ENCODE peak calls at places on chromosomes 2 and 18, in eight cellular contexts. L, T, M, Y, V, R, D and I are unnamed samples.
A peak's percentile ranks its signal among the peaks of the same experiment; 100 is the strongest.

GRCh38 chr2:175414872-175415487 is 233.5 kb upstream of the ATP5MC3 start:
- DNase-seq in T (peak; percentile 72), R (no peak), V (peak; percentile 42), Y (peak; percentile 74), L (peak; percentile 70), M (no peak), D (peak; percentile 70), I (peak; percentile 44)

GRCh38 chr18:67599277-67599676 is 82.8 kb upstream of the DSEL start:
- DNase-seq in D (no peak), R (no peak), T (no peak), L (no peak), M (no peak), Y (peak; percentile 59), V (no peak), I (no peak)

GRCh38 chr2:159939946-159940345 is 122.5 kb downstream of the PLA2R1 start:
- DNase-seq in R (no peak), Y (peak; percentile 28), T (no peak), V (no peak), M (no peak), L (no peak), D (no peak), I (no peak)

GRCh38 chr2:70535573-70535972 is 18.1 kb downstream of the TGFA start:
- DNase-seq in D (no peak), M (no peak), L (no peak), T (no peak), V (no peak), Y (no peak), R (no peak), I (no peak)

GRCh38 chr18:48468151-48468550 is 59.0 kb upstream of the ZBTB7C start:
- DNase-seq in V (no peak), R (no peak), Y (no peak), M (no peak), T (no peak), D (no peak), L (peak; percentile 50), I (no peak)

GRCh38 chr2:86254576-86255538 is 55.6 kb downstream of the MRPL35 start:
- DNase-seq in V (no peak), Y (no peak), L (no peak), R (no peak), D (peak; percentile 59), M (no peak), T (no peak), I (no peak)

GRCh38 chr2:43840961-43841360 is 2.2 kb downstream of the ABCG8 start:
- DNase-seq in R (no peak), V (no peak), Y (no peak), M (no peak), T (no peak), L (no peak), D (no peak), I (no peak)

GRCh38 chr2:196801986-196802385 is 2.5 kb upstream of the GTF3C3 start:
- DNase-seq in M (no peak), D (no peak), Y (peak; percentile 5), R (no peak), V (no peak), T (no peak), L (no peak), I (no peak)

GRCh38 chr2:148552675-148553331 is 91.7 kb upstream of the EPC2 start:
- DNase-seq in D (no peak), R (no peak), Y (no peak), T (no peak), M (no peak), L (no peak), V (no peak), I (no peak)

GRCh38 chr2:19362094-19362649 is 3.7 kb upstream of the OSR1 start:
- DNase-seq in Y (peak; percentile 40), L (no peak), T (no peak), M (no peak), V (no peak), R (no peak), D (no peak), I (no peak)

GRCh38 chr2:107303964-107304363 is 418.0 kb upstream of the ST6GAL2 start:
- DNase-seq in T (no peak), Y (peak; percentile 54), D (no peak), M (no peak), L (no peak), R (no peak), V (no peak), I (no peak)

GRCh38 chr2:216663846-216664245 is 30.6 kb downstream of the IGFBP2 start:
- DNase-seq in T (no peak), V (no peak), L (no peak), D (no peak), M (no peak), Y (no peak), R (no peak), I (no peak)

GRCh38 chr2:191020742-191021381 is 6.9 kb upstream of the STAT1 start:
- DNase-seq in L (peak; percentile 79), M (no peak), R (no peak), T (no peak), Y (peak; percentile 94), V (no peak), D (peak; percentile 27), I (no peak)

GRCh38 chr2:37585982-37586621 is 85.3 kb downstream of the CDC42EP3 start:
- DNase-seq in T (no peak), L (no peak), D (peak; percentile 37), R (peak; percentile 52), V (no peak), M (peak; percentile 20), Y (peak; percentile 97), I (no peak)

DNA sequence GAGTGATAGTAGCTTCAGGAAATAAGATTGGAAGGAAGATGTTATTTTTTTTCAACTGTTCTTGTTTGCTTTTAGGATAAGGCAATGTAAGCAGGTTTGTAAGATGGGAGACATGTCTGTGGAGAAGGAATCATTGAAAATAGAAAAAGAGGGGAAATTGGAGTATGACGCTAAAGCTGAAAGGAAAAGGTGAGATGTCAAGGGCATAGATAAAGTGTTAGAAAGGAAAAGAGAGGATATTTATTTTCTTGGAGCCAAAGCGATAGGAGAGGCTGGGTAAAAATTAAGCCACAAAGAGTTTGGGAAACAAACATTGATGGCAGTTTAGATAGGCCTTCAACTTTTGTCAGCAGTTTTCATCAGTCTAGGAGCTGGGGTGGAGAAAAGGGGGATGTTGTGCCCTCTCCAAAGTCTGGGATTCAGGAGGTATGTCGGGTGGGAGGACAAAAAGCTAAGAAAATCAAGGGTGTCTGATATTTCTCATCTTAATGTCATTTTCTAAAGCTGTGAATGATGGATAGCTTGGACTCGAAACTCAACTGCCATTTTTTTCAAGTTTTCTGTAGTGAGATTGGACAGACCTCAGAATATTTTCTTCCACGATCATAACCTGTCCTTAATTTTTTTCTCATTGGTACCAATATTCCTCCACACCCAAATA is 63.3 kb downstream of the MAPRE2 start:
- DNase-seq in V (no peak), Y (no peak), R (no peak), D (no peak), M (no peak), L (no peak), T (no peak), I (no peak)
- TF ChIP-seq CTCF in V (no peak), Y (no peak), R (no peak), D (no peak), M (no peak), L (no peak), T (no peak), I (no peak)

GRCh38 chr2:128734521-128735295 is 416.0 kb upstream of the HS6ST1 start:
- DNase-seq in Y (peak; percentile 82), D (no peak), M (no peak), T (no peak), L (peak; percentile 59), R (no peak), V (no peak), I (peak; percentile 48)
- TF ChIP-seq CTCF in Y (no peak), D (no peak), M (no peak), T (no peak), L (no peak), R (no peak), V (no peak), I (no peak)

GRCh38 chr2:240259201-240259923 is 118.9 kb upstream of the OTOS start:
- DNase-seq in D (peak; percentile 86), M (peak; percentile 76), L (peak; percentile 76), Y (no peak), V (no peak), R (no peak), T (no peak), I (no peak)
- TF ChIP-seq CTCF in D (peak; percentile 9), M (no peak), L (peak; percentile 34), Y (no peak), V (no peak), R (no peak), T (no peak), I (no peak)

DNA sequence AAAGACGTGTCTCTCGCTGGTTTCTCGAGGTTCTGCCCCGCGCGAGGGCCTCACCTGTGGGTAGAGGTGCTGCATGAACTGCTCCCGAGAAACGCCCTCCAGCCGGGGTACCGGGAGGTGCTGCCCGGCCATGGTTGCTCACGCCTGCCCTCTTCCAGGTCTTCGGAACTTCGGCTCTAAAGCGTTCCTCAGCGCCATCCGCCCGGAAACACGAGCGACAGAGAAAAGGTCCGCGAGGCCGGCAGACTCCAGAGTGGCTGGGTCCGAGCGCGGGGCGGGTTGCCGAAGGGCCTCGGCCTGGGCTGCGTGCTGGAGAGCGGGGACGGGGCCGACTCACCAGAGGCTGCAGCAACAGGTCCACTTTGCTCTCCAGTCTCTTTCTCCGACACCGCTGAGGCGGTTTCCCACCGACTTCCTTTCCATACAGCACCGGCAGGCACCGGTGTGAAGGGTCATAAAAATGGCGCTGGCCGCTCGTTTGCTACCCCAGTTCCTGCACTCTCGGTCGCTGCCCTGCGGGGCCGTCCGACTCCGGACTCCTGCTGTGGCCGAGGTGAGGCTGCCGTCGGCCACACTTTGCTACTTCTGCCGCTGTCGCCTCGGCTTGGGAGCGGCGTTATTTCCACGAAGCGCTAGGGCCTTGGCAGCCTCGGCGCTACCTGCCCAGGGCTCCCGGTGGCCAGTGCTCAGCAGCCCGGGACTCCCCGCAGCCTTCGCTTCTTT is at the start of the genes MAIP1 and TYW5:
- DNase-seq in M (no peak), V (peak; percentile 78), D (peak; percentile 89), T (peak; percentile 86), L (peak; percentile 82), Y (peak; percentile 80), R (peak; percentile 90), I (peak; percentile 44)
- TF ChIP-seq CTCF in M (no peak), V (no peak), D (peak; percentile 54), T (peak; percentile 26), L (peak; percentile 48), Y (no peak), R (no peak), I (no peak)

DNA sequence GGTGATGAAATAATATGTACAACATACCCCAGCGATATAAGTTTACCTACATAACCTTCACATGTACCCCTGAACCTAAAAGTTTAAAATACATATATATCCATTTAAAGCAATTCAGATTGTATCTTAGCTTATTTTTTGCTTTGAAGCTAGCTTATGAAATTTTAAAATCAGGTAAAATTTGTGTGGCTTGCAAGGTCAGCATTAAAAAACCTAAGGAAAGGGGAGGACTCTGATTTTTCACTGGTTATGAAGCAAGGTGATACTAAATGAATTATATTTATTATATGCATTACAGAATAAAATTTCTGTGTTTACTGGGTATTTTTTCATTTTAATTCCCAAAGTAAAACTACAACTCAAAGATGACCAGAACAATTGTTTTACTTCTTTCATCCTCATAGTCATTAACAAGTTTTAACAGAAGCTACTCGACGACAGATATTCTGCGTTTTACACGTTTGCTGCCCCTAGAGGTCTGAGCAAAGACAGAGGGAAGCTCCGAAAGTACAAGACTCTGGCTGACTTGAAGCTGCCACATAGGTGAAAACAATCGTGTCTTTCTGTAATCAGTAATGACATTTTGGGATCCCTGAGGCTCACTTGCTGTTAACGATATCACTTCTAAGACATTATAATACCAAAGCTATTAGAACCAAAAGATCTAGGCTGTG is 17.1 kb downstream of the PKP4 start:
- DNase-seq in M (no peak), Y (no peak), R (no peak), D (no peak), L (no peak), V (no peak), T (peak; percentile 38), I (no peak)
- TF ChIP-seq CTCF in M (no peak), Y (no peak), R (no peak), D (no peak), L (no peak), V (no peak), T (peak; percentile 58), I (no peak)